ENCODE peak calls at places on chromosome 4, in six cellular contexts. U, H, X, T, Y and J are unnamed samples.

GRCh38 chr4:145828802-145829485 is 109.7 kb downstream of the ZNF827 start:
- DNase-seq in T (no peak), X (no peak), Y (no peak), H (no peak), U (no peak), J (no peak)

GRCh38 chr4:123096038-123096437 is 173.6 kb upstream of the NUDT6 start:
- DNase-seq in Y (no peak), U (no peak), T (no peak), X (no peak), H (no peak), J (no peak)

GRCh38 chr4:163233321-163233720 is 66.6 kb upstream of the NAF1 start:
- DNase-seq in Y (no peak), U (no peak), H (no peak), X (no peak), T (no peak), J (no peak)

GRCh38 chr4:176422031-176422430 is 102.3 kb downstream of the SPCS3 start:
- DNase-seq in U (no peak), X (no peak), H (no peak), T (no peak), Y (no peak), J (no peak)

GRCh38 chr4:2858451-2859217 is 15.0 kb downstream of the ADD1 start:
- DNase-seq in Y (no peak), H (no peak), X (no peak), U (no peak), T (no peak), J (peak)

GRCh38 chr4:76585270-76585669 is 150.2 kb downstream of the SHROOM3 start:
- DNase-seq in H (no peak), U (no peak), X (no peak), Y (no peak), T (no peak), J (no peak)

GRCh38 chr4:90120037-90120436 is 7.2 kb upstream of the CCSER1 start:
- DNase-seq in H (no peak), U (no peak), Y (no peak), T (no peak), X (no peak), J (no peak)

GRCh38 chr4:32472918-32473317 is 1752.7 kb downstream of the PCDH7 start:
- DNase-seq in Y (no peak), U (no peak), T (no peak), X (no peak), H (no peak), J (no peak)

GRCh38 chr4:120155287-120155686 is 88.6 kb upstream of the MAD2L1 start:
- DNase-seq in X (no peak), U (no peak), H (no peak), T (no peak), Y (no peak), J (no peak)

GRCh38 chr4:138919094-138919936 is 96.3 kb upstream of the NOCT start:
- DNase-seq in Y (no peak), H (no peak), T (peak), X (peak), U (peak), J (peak)

GRCh38 chr4:158053801-158054200 is 119.0 kb downstream of the GASK1B start:
- DNase-seq in H (no peak), T (no peak), U (no peak), Y (no peak), X (no peak), J (no peak)

GRCh38 chr4:83378426-83378825 is 43.8 kb upstream of the HPSE start:
- DNase-seq in T (no peak), Y (no peak), X (no peak), U (no peak), H (no peak), J (no peak)

GRCh38 chr4:80204433-80204832 is 7.1 kb downstream of the PRDM8 start:
- DNase-seq in U (no peak), T (no peak), X (no peak), Y (no peak), H (no peak), J (no peak)

GRCh38 chr4:20253272-20253798 is 1.6 kb downstream of the SLIT2 start:
- DNase-seq in U (no peak), X (no peak), Y (no peak), T (no peak), H (no peak), J (peak)

GRCh38 chr4:2866891-2867290 is 23.2 kb downstream of the ADD1 start:
- DNase-seq in T (no peak), Y (no peak), X (no peak), H (no peak), U (no peak), J (no peak)

GRCh38 chr4:7043521-7044414 is 596 bp downstream of the TADA2B start:
- DNase-seq in U (peak), H (peak), X (peak), T (no peak), Y (peak), J (peak)

GRCh38 chr4:23084559-23085248 is 392.0 kb downstream of the GBA3 start:
- DNase-seq in H (no peak), T (no peak), Y (no peak), U (no peak), X (no peak), J (no peak)

GRCh38 chr4:84971319-84971932 is 4.9 kb upstream of the WDFY3 start:
- DNase-seq in U (no peak), X (no peak), Y (no peak), H (no peak), T (peak), J (no peak)

GRCh38 chr4:107774681-107775080 is 50.1 kb upstream of the SGMS2 start:
- DNase-seq in H (no peak), U (no peak), Y (no peak), X (no peak), T (no peak), J (no peak)

GRCh38 chr4:166323250-166323649 is 450.2 kb downstream of the TLL1 start:
- DNase-seq in X (no peak), U (no peak), H (no peak), Y (no peak), T (no peak), J (no peak)

GRCh38 chr4:145679520-145679919 is 426 bp upstream of the C4orf51 start:
- DNase-seq in X (peak), H (no peak), Y (no peak), T (no peak), U (peak), J (peak)

GRCh38 chr4:164997941-164998340 is 20.5 kb upstream of the TRIM61 start:
- DNase-seq in H (no peak), T (no peak), U (no peak), X (no peak), Y (no peak), J (no peak)